ENCODE peak calls at places on chromosomes 6 and 20, in five cellular contexts. R is spleen, X is heart left ventricle, U is HCT116, Q is vagina. H is an unnamed sample.

GRCh38 chr6:1363729-1364572 is 25.4 kb upstream of the FOXF2 start:
- DNase-seq in X (no peak), Q (no peak), R (no peak), U (peak), H (no peak)

GRCh38 chr6:127737768-127738167 is 160.8 kb downstream of the C6orf58 start:
- DNase-seq in U (no peak), R (no peak), X (no peak), Q (no peak), H (no peak)

GRCh38 chr6:6005467-6006427 is 978 bp downstream of the NRN1 start:
- DNase-seq in X (no peak), Q (no peak), U (no peak), R (no peak), H (no peak)

GRCh38 chr20:17806739-17807441 is 107.1 kb downstream of the BANF2 start:
- DNase-seq in X (peak), Q (no peak), R (no peak), U (no peak), H (no peak)

GRCh38 chr6:46044876-46045617 is 29.4 kb upstream of the CLIC5 start:
- DNase-seq in U (peak), Q (no peak), R (no peak), X (peak), H (peak)

GRCh38 chr6:166106076-166106686 is 61.5 kb downstream of the TBXT start:
- DNase-seq in R (no peak), U (peak), Q (no peak), X (peak), H (peak)

GRCh38 chr6:87251225-87251624 is 71.2 kb upstream of the SMIM8 start:
- DNase-seq in X (no peak), R (no peak), U (no peak), Q (no peak), H (no peak)

GRCh38 chr6:35140991-35141720 is at the start of gene TCP11:
- DNase-seq in X (peak), U (no peak), Q (no peak), R (peak), H (no peak)

GRCh38 chr6:157432231-157432630 is 51.2 kb downstream of the ZDHHC14 start:
- DNase-seq in Q (no peak), R (no peak), X (no peak), U (no peak), H (no peak)

GRCh38 chr20:1225729-1226313 is at the start of gene RAD21L1:
- DNase-seq in Q (no peak), X (peak), U (peak), R (peak), H (peak)

GRCh38 chr6:37657117-37657886 is 40.4 kb downstream of the MDGA1 start:
- DNase-seq in U (peak), R (no peak), X (no peak), Q (no peak), H (peak)

GRCh38 chr6:40904583-40905194 is 134.3 kb downstream of the UNC5CL start:
- DNase-seq in X (no peak), U (no peak), R (no peak), Q (no peak), H (no peak)

GRCh38 chr6:55866110-55866509 is 9.3 kb downstream of the BMP5 start:
- DNase-seq in X (no peak), U (no peak), R (no peak), Q (no peak), H (no peak)

GRCh38 chr6:94736231-94736630 is 841.1 kb upstream of the MANEA start:
- DNase-seq in U (no peak), X (no peak), R (no peak), Q (no peak), H (no peak)

GRCh38 chr20:60085551-60086132 is 127.4 kb downstream of the CDH26 start:
- DNase-seq in R (no peak), U (no peak), Q (no peak), X (no peak), H (no peak)

GRCh38 chr6:170403451-170403850 is 96.9 kb downstream of the FAM120B start:
- DNase-seq in X (no peak), R (no peak), U (no peak), Q (no peak), H (no peak)

GRCh38 chr6:142728910-142729481 is 216.0 kb downstream of the HIVEP2 start:
- DNase-seq in X (no peak), R (no peak), Q (no peak), U (no peak), H (no peak)

GRCh38 chr6:170243791-170244291 is 47.0 kb downstream of the DLL1 start:
- DNase-seq in R (no peak), X (peak), Q (no peak), U (no peak), H (no peak)

GRCh38 chr20:57401565-57401918 is 10.3 kb downstream of the RBM38 start:
- DNase-seq in Q (no peak), X (peak), U (no peak), R (no peak), H (no peak)
- TF ChIP-seq POLR2A in Q (no peak), X (no peak), U (no peak), R (no peak), H (no peak)

GRCh38 chr6:29793796-29794195 is 33.8 kb upstream of the HLA-G start:
- DNase-seq in Q (peak), R (no peak), X (no peak), U (no peak), H (no peak)

GRCh38 chr6:29793036-29793356 is 34.6 kb upstream of the HLA-G start:
- DNase-seq in Q (peak), U (no peak), X (no peak), R (no peak), H (no peak)

GRCh38 chr6:29791786-29792122 is 35.9 kb upstream of the HLA-G start:
- DNase-seq in U (no peak), R (no peak), X (no peak), Q (peak), H (no peak)

GRCh38 chr6:29791162-29791561 is 36.5 kb upstream of the HLA-G start:
- DNase-seq in X (no peak), Q (no peak), U (no peak), R (no peak), H (no peak)

DNA sequence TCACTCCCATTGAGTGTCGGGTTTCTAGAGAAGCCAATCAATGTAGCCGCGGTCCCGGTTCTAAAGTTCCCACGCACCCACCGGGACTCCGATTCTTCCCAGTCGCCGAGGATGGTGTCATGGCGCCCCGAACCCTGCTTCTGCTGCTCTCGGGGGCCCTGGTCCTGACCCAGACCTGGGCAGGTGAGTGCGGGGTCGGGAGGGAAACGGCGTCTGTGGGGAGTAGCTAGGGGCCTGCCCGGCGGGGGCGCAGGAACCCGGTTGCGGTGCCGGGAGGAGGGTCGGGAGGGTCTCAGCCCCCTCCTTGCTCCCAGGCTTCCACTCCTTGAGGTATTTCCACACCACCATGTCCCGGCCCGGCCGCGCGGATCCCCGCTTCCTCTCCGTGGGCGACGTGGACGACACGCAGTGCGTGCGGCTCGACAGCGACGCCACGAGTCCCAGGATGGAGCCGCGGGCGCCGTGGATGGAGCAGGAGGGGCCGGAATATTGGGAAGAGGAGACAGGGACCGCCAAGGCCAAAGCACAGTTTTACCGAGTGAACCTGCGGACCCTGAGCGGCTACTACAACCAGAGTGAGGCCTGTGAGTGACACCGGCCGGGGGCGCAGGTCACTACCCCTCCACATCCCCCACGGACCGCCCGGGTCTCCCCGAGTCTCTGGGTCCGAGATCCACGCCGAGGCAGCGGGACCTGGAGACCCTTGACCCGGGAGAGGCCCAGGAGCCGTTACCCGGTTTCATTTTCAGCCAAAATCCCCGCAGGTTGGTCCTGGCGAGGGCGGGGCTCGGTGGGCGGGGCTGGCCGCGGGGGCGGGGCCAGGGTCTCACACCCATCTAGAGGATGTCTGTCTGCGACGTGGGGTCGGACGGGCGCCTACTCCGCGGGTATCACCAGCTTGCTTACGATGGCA is 35.2 kb upstream of the HLA-G start:
- DNase-seq in X (peak), U (no peak), Q (peak), R (peak), H (no peak)
- TF ChIP-seq POLR2A in X (no peak), U (no peak), Q (no peak), R (no peak), H (no peak)

DNA sequence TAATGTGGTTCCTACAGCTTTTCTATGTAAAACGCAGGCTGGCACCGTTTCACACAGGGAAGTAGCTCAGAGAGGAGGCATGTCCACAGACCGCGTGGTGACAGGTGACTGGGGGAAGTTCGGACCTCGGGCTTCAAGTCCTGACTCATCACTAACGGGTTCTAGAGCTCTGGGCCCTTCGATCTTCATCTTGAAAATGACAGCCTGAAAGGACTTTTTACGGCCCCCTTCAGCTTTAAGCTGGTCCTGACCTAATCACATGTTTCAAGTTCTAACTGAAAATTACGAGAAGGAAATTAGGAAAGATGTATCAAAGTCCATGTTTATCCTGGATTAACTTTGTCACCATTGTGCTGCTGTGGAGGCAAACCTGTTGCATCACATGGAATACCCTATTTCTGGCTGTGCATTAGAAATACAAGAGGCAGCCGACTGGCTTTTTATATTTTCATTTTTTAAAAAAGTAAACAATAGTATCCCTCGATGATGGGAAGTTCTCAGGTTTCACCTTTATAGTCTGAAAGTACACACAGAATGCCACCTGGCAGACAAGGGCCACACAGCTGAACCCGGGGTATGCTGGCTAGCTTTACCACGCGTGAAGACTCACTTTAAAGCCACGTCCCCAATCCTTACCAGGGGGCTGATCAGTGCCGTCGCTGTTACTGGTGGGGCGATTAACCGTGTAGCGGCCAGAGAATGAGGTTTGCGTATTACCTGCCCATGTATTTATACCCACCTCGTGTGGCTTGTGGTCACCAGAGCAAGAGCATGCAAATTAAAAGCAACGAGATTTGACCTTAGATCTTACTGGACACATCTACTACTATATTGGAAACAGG is 1.9 kb downstream of the MAN1A1 start:
- DNase-seq in R (peak), Q (no peak), X (peak), U (no peak), H (no peak)
- TF ChIP-seq POLR2A in R (no peak), Q (no peak), X (no peak), U (no peak), H (no peak)

DNA sequence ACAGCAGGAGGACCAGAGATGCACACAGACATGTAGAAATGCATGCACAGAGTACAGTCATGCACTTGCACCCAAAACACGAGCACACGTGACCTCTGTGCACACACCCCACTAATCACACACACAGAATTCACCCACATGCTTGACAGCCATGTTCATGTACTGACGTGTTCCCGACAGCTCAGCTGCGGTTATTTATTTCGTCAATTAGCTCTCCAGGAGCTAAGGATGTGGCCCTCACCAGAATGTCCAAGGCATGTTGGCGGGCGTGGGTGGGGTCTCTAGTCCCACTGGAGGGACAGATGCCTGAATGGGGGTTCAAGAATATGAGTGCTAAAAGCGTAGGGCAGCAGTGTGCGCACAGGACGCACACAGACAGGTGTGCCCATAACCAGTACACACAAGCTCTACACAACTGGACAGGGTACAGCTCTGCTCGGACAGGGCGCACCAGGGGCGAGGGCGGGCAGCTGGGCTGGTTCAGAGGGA is 571 bp upstream of the PRPF6 start:
- DNase-seq in Q (no peak), X (no peak), R (no peak), U (no peak), H (no peak)
- TF ChIP-seq POLR2A in Q (no peak), X (no peak), R (no peak), U (no peak), H (no peak)

H was measured in H54.